ENCODE peak calls at places on chromosomes 7 and 10, in nine cellular contexts. M, Z, D, H, B, L, Q, Y and J are unnamed samples.

GRCh38 chr10:114815751-114816150 is 5.8 kb upstream of the FHIP2A start:
- DNase-seq in Z (no peak), L (no peak), D (no peak), Q (no peak), M (no peak), Y (no peak), B (no peak), H (no peak), J (no peak)

GRCh38 chr7:50454968-50455367 is 4.8 kb upstream of the FIGNL1 start:
- DNase-seq in Z (no peak), L (no peak), Q (no peak), D (no peak), B (no peak), M (no peak), Y (no peak), H (no peak), J (no peak)

GRCh38 chr10:24858244-24858907 is 94.0 kb downstream of the PRTFDC1 start:
- DNase-seq in M (no peak), H (no peak), Y (peak; percentile 51), Q (no peak), L (no peak), B (peak; percentile 11), D (no peak), Z (no peak), J (no peak)

GRCh38 chr7:77417801-77418200 is 1.7 kb upstream of the GSAP start:
- DNase-seq in Y (no peak), M (no peak), H (no peak), L (no peak), D (no peak), Q (no peak), Z (no peak), B (no peak), J (no peak)

GRCh38 chr7:101877882-101878591 is 60.6 kb downstream of the CUX1 start:
- DNase-seq in L (no peak), Y (no peak), Q (no peak), Z (no peak), D (no peak), B (no peak), H (no peak), M (no peak), J (no peak)

GRCh38 chr10:22341936-22342222 is 3.4 kb upstream of the SPAG6 start:
- DNase-seq in B (no peak), L (no peak), Y (no peak), M (no peak), H (no peak), Q (no peak), D (no peak), Z (no peak), J (no peak)

GRCh38 chr10:114364726-114365125 is 39.6 kb downstream of the AFAP1L2 start:
- DNase-seq in Z (no peak), Y (no peak), H (no peak), L (no peak), B (no peak), M (no peak), D (no peak), Q (no peak), J (no peak)

GRCh38 chr10:123743441-123744225 is 77.5 kb downstream of the GPR26 start:
- DNase-seq in D (no peak), Y (no peak), M (peak; percentile 35), Q (no peak), Z (no peak), B (no peak), L (peak; percentile 31), H (no peak), J (no peak)

GRCh38 chr7:105589221-105590077 is 8.2 kb upstream of the EFCAB10 start:
- DNase-seq in D (peak; percentile 74), Y (peak; percentile 90), Q (peak; percentile 89), B (peak; percentile 35), H (peak; percentile 56), Z (peak; percentile 63), M (no peak), L (peak; percentile 72), J (no peak)
- TF ChIP-seq CTCF in D (peak; percentile 66), Y (peak; percentile 76), Q (peak; percentile 85), B (peak; percentile 54), H (peak; percentile 73), Z (peak; percentile 69), M (no peak), L (peak; percentile 52), J (peak; percentile 46)

GRCh38 chr7:87624628-87625027 is 3.6 kb upstream of the RUNDC3B start:
- DNase-seq in B (no peak), M (no peak), D (no peak), Z (no peak), H (no peak), Q (no peak), L (no peak), Y (no peak), J (no peak)
- TF ChIP-seq CTCF in B (no peak), M (no peak), D (peak; percentile 25), Z (no peak), H (peak; percentile 28), Q (no peak), L (peak; percentile 3), Y (no peak), J (no peak)

GRCh38 chr10:110336111-110336721 is 31.5 kb upstream of the SMNDC1 start:
- DNase-seq in H (peak; percentile 87), L (peak; percentile 52), Y (peak; percentile 96), Z (peak; percentile 94), Q (no peak), M (peak; percentile 51), B (no peak), D (no peak), J (no peak)
- TF ChIP-seq CTCF in H (peak; percentile 13), L (no peak), Y (peak; percentile 33), Z (peak; percentile 19), Q (peak; percentile 40), M (no peak), B (no peak), D (no peak), J (no peak)

GRCh38 chr7:98879198-98879988 is 1.1 kb downstream of the TRRAP start:
- DNase-seq in L (peak; percentile 46), D (peak; percentile 77), Q (no peak), Z (no peak), H (no peak), Y (peak; percentile 42), B (no peak), M (no peak), J (no peak)

GRCh38 chr7:98877692-98878364 is 504 bp upstream of the TRRAP start:
- DNase-seq in B (no peak), Q (no peak), H (no peak), Y (no peak), L (peak; percentile 68), D (no peak), Z (no peak), M (no peak), J (no peak)

GRCh38 chr7:98877146-98877545 is 1.2 kb upstream of the TRRAP start:
- DNase-seq in Z (no peak), Q (no peak), H (no peak), Y (no peak), M (no peak), L (peak; percentile 19), B (no peak), D (no peak), J (no peak)

GRCh38 chr7:98879989-98880337 is 1.6 kb downstream of the TRRAP start:
- DNase-seq in Z (no peak), B (no peak), L (no peak), H (no peak), M (no peak), Y (no peak), Q (no peak), D (no peak), J (no peak)

GRCh38 chr7:98878365-98879197 is at the start of gene TRRAP:
- DNase-seq in D (peak; percentile 89), Q (peak; percentile 94), Z (peak; percentile 32), Y (peak; percentile 73), M (peak; percentile 29), H (no peak), B (peak; percentile 84), L (peak; percentile 59), J (peak; percentile 60)
- TF ChIP-seq CTCF in D (peak; percentile 85), Q (peak; percentile 99), Z (peak; percentile 68), Y (peak; percentile 53), M (peak; percentile 79), H (peak; percentile 50), B (peak; percentile 96), L (peak; percentile 92), J (peak; percentile 100)

GRCh38 chr7:95723583-95724180 is 48.7 kb upstream of the DYNC1I1 start:
- DNase-seq in Y (peak; percentile 76), B (peak; percentile 44), Q (no peak), Z (peak; percentile 28), D (peak; percentile 33), M (no peak), L (peak; percentile 68), H (peak; percentile 16), J (no peak)

GRCh38 chr7:95730493-95731280 is 41.7 kb upstream of the DYNC1I1 start:
- DNase-seq in D (no peak), H (no peak), Z (no peak), M (no peak), L (peak; percentile 70), Q (no peak), B (no peak), Y (no peak), J (no peak)

DNA sequence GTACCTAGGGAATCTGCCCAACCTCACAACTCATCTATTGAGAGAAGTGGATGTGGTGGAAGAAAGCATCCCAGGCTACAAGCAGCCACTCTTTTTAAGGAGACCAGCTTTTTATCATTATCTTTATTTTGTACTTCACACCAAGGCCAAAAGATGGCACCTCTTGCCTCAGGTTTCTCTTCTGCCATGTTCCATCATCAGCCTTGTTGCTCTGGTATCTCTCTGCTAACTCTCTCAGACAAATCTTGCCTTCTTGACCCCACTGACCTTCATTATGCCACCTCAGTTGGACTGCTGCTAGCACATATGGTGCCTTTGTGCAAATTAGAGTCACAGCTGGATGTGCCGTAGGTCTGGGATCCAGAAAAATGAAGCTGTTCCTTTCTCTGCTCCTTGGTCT is 47.2 kb upstream of the DYNC1I1 start:
- DNase-seq in Z (no peak), L (no peak), H (no peak), B (no peak), M (no peak), Q (no peak), D (no peak), Y (peak; percentile 17), J (no peak)
- TF ChIP-seq CTCF in Z (no peak), L (no peak), H (no peak), B (no peak), M (no peak), Q (peak; percentile 68), D (peak; percentile 20), Y (peak; percentile 17), J (no peak)

GRCh38 chr7:155326385-155326784 is 28.7 kb downstream of the INSIG1 start:
- DNase-seq in L (no peak), Z (no peak), M (no peak), Y (no peak), D (no peak), H (no peak), B (no peak), Q (no peak), J (no peak)
- TF ChIP-seq CTCF in L (no peak), Z (no peak), M (no peak), Y (no peak), D (no peak), H (no peak), B (no peak), Q (no peak), J (no peak)